ENCODE peak calls at places on chromosome 11, in nine cellular contexts. One of them, this sample, is unnamed.
A peak's percentile ranks its signal among the peaks of the same experiment; 100 is the strongest.

GRCh38 chr11:110199184-110199981 is 97.0 kb downstream of the RDX start:
- DNase-seq in DMS79: no peak
- DNase-seq in CD8-positive, alpha-beta memory T cell: no peak
- DNase-seq in activated T-helper 1 cell treated with Interleukin-2 at 50 U/mL for 16 hours: no peak
- DNase-seq in NCI-H2029: no peak
- DNase-seq in retina: no peak
- DNase-seq in NCI-H510A: no peak
- DNase-seq in esophagus squamous epithelium: no peak
- DNase-seq in cardiac fibroblast: peak; percentile 75
- DNase-seq in this sample: no peak

GRCh38 chr11:134433251-134433650 is 21.2 kb upstream of the B3GAT1 start:
- DNase-seq in DMS79: no peak
- DNase-seq in NCI-H510A: no peak
- DNase-seq in activated T-helper 1 cell treated with Interleukin-2 at 50 U/mL for 16 hours: no peak
- DNase-seq in NCI-H2029: no peak
- DNase-seq in cardiac fibroblast: no peak
- DNase-seq in CD8-positive, alpha-beta memory T cell: no peak
- DNase-seq in retina: no peak
- DNase-seq in esophagus squamous epithelium: no peak
- DNase-seq in this sample: no peak

GRCh38 chr11:118928870-118929495 is 3.3 kb upstream of the BCL9L start:
- DNase-seq in CD8-positive, alpha-beta memory T cell: no peak
- DNase-seq in cardiac fibroblast: peak; percentile 56
- DNase-seq in esophagus squamous epithelium: no peak
- DNase-seq in DMS79: peak; percentile 67
- DNase-seq in NCI-H510A: no peak
- DNase-seq in retina: no peak
- DNase-seq in NCI-H2029: peak; percentile 74
- DNase-seq in activated T-helper 1 cell treated with Interleukin-2 at 50 U/mL for 16 hours: no peak
- DNase-seq in this sample: no peak

GRCh38 chr11:60087239-60087638 is 1.2 kb upstream of the MS4A2 start:
- DNase-seq in retina: no peak
- DNase-seq in NCI-H510A: no peak
- DNase-seq in NCI-H2029: no peak
- DNase-seq in esophagus squamous epithelium: no peak
- DNase-seq in CD8-positive, alpha-beta memory T cell: no peak
- DNase-seq in activated T-helper 1 cell treated with Interleukin-2 at 50 U/mL for 16 hours: no peak
- DNase-seq in cardiac fibroblast: no peak
- DNase-seq in DMS79: no peak
- DNase-seq in this sample: no peak

GRCh38 chr11:60701509-60701818 is 2.1 kb downstream of the MS4A8 start:
- DNase-seq in CD8-positive, alpha-beta memory T cell: no peak
- DNase-seq in cardiac fibroblast: no peak
- DNase-seq in activated T-helper 1 cell treated with Interleukin-2 at 50 U/mL for 16 hours: no peak
- DNase-seq in retina: no peak
- DNase-seq in esophagus squamous epithelium: no peak
- DNase-seq in NCI-H510A: no peak
- DNase-seq in DMS79: no peak
- DNase-seq in NCI-H2029: no peak
- DNase-seq in this sample: no peak

GRCh38 chr11:126484266-126484665 is 128.8 kb downstream of the ST3GAL4 start:
- DNase-seq in NCI-H2029: no peak
- DNase-seq in NCI-H510A: no peak
- DNase-seq in retina: no peak
- DNase-seq in esophagus squamous epithelium: no peak
- DNase-seq in CD8-positive, alpha-beta memory T cell: no peak
- DNase-seq in cardiac fibroblast: peak; percentile 54
- DNase-seq in activated T-helper 1 cell treated with Interleukin-2 at 50 U/mL for 16 hours: no peak
- DNase-seq in DMS79: no peak
- DNase-seq in this sample: no peak

GRCh38 chr11:2926611-2927492 is 2.4 kb downstream of the PHLDA2 start:
- DNase-seq in DMS79: no peak
- DNase-seq in esophagus squamous epithelium: no peak
- DNase-seq in activated T-helper 1 cell treated with Interleukin-2 at 50 U/mL for 16 hours: no peak
- DNase-seq in CD8-positive, alpha-beta memory T cell: no peak
- DNase-seq in NCI-H510A: no peak
- DNase-seq in NCI-H2029: no peak
- DNase-seq in cardiac fibroblast: no peak
- DNase-seq in retina: no peak
- DNase-seq in this sample: no peak

GRCh38 chr11:12042215-12042676 is 33.8 kb upstream of the DKK3 start:
- DNase-seq in CD8-positive, alpha-beta memory T cell: no peak
- DNase-seq in NCI-H510A: no peak
- DNase-seq in NCI-H2029: no peak
- DNase-seq in cardiac fibroblast: peak; percentile 98
- DNase-seq in DMS79: no peak
- DNase-seq in activated T-helper 1 cell treated with Interleukin-2 at 50 U/mL for 16 hours: no peak
- DNase-seq in esophagus squamous epithelium: no peak
- DNase-seq in retina: peak; percentile 42
- DNase-seq in this sample: no peak

GRCh38 chr11:93054279-93054678 is 84.8 kb downstream of the MTNR1B start:
- DNase-seq in activated T-helper 1 cell treated with Interleukin-2 at 50 U/mL for 16 hours: no peak
- DNase-seq in esophagus squamous epithelium: no peak
- DNase-seq in cardiac fibroblast: peak; percentile 34
- DNase-seq in NCI-H2029: no peak
- DNase-seq in retina: no peak
- DNase-seq in DMS79: no peak
- DNase-seq in NCI-H510A: no peak
- DNase-seq in CD8-positive, alpha-beta memory T cell: no peak
- DNase-seq in this sample: no peak

GRCh38 chr11:99584822-99585221 is 564.1 kb downstream of the CNTN5 start:
- DNase-seq in esophagus squamous epithelium: no peak
- DNase-seq in NCI-H2029: no peak
- DNase-seq in cardiac fibroblast: no peak
- DNase-seq in DMS79: no peak
- DNase-seq in activated T-helper 1 cell treated with Interleukin-2 at 50 U/mL for 16 hours: no peak
- DNase-seq in CD8-positive, alpha-beta memory T cell: no peak
- DNase-seq in retina: no peak
- DNase-seq in NCI-H510A: no peak
- DNase-seq in this sample: no peak

GRCh38 chr11:67494371-67495233 is 10.6 kb downstream of the PITPNM1 start:
- DNase-seq in DMS79: no peak
- DNase-seq in NCI-H2029: no peak
- DNase-seq in esophagus squamous epithelium: no peak
- DNase-seq in cardiac fibroblast: no peak
- DNase-seq in activated T-helper 1 cell treated with Interleukin-2 at 50 U/mL for 16 hours: no peak
- DNase-seq in retina: no peak
- DNase-seq in NCI-H510A: no peak
- DNase-seq in CD8-positive, alpha-beta memory T cell: no peak
- DNase-seq in this sample: no peak

GRCh38 chr11:2294340-2295290 is 7.1 kb downstream of the C11orf21 start:
- DNase-seq in NCI-H2029: no peak
- DNase-seq in cardiac fibroblast: no peak
- DNase-seq in activated T-helper 1 cell treated with Interleukin-2 at 50 U/mL for 16 hours: no peak
- DNase-seq in esophagus squamous epithelium: no peak
- DNase-seq in DMS79: no peak
- DNase-seq in retina: no peak
- DNase-seq in CD8-positive, alpha-beta memory T cell: no peak
- DNase-seq in NCI-H510A: no peak
- DNase-seq in this sample: no peak

GRCh38 chr11:7683571-7683970 is 10.3 kb upstream of the CYB5R2 start:
- DNase-seq in CD8-positive, alpha-beta memory T cell: no peak
- DNase-seq in DMS79: no peak
- DNase-seq in activated T-helper 1 cell treated with Interleukin-2 at 50 U/mL for 16 hours: no peak
- DNase-seq in esophagus squamous epithelium: no peak
- DNase-seq in NCI-H510A: no peak
- DNase-seq in retina: no peak
- DNase-seq in NCI-H2029: no peak
- DNase-seq in cardiac fibroblast: no peak
- DNase-seq in this sample: no peak

GRCh38 chr11:18064450-18065048 is 18.5 kb upstream of the TPH1 start:
- DNase-seq in CD8-positive, alpha-beta memory T cell: no peak
- DNase-seq in esophagus squamous epithelium: no peak
- DNase-seq in retina: no peak
- DNase-seq in NCI-H510A: no peak
- DNase-seq in activated T-helper 1 cell treated with Interleukin-2 at 50 U/mL for 16 hours: no peak
- DNase-seq in DMS79: peak; percentile 76
- DNase-seq in NCI-H2029: peak; percentile 66
- DNase-seq in cardiac fibroblast: no peak
- DNase-seq in this sample: no peak

GRCh38 chr11:114059984-114060401 is 482 bp downstream of the ZBTB16 start:
- DNase-seq in NCI-H2029: no peak
- DNase-seq in retina: peak; percentile 80
- DNase-seq in NCI-H510A: no peak
- DNase-seq in cardiac fibroblast: peak; percentile 62
- DNase-seq in activated T-helper 1 cell treated with Interleukin-2 at 50 U/mL for 16 hours: no peak
- DNase-seq in DMS79: no peak
- DNase-seq in esophagus squamous epithelium: no peak
- DNase-seq in CD8-positive, alpha-beta memory T cell: no peak
- DNase-seq in this sample: no peak

GRCh38 chr11:37557990-37558389 is 960.0 kb upstream of the RAG2 start:
- DNase-seq in esophagus squamous epithelium: no peak
- DNase-seq in activated T-helper 1 cell treated with Interleukin-2 at 50 U/mL for 16 hours: no peak
- DNase-seq in NCI-H2029: no peak
- DNase-seq in retina: no peak
- DNase-seq in NCI-H510A: no peak
- DNase-seq in CD8-positive, alpha-beta memory T cell: no peak
- DNase-seq in cardiac fibroblast: no peak
- DNase-seq in DMS79: no peak
- DNase-seq in this sample: no peak

This sample was measured in NCI-H1436 treated with DMSO at 0.1 percent for 48 hours.